ENCODE peak calls at places on chromosomes 5 and 9, in seven cellular contexts. M is right lobe of liver; J is left ventricle myocardium inferior; Q is CD8-positive, alpha-beta T cell; E is transverse colon; V is neural progenitor cell; L is A549. Y is an unnamed sample.
A peak's percentile ranks its signal among the peaks of the same experiment; 100 is the strongest.

GRCh38 chr9:121640486-121641227 is 10.8 kb upstream of the DAB2IP start:
- DNase-seq in M (no peak), J (no peak), Q (no peak), E (no peak), V (no peak), L (no peak), Y (no peak)

GRCh38 chr5:144504929-144505578 is 334.4 kb downstream of the KCTD16 start:
- DNase-seq in M (no peak), J (no peak), Q (no peak), E (no peak), V (peak; percentile 8), L (no peak), Y (no peak)

GRCh38 chr5:140084466-140084865 is 29.4 kb upstream of the PURA start:
- DNase-seq in M (no peak), J (peak; percentile 28), Q (no peak), E (no peak), V (no peak), L (no peak), Y (no peak)

GRCh38 chr9:110408598-110408997 is 70.9 kb upstream of the TXNDC8 start:
- DNase-seq in M (no peak), J (no peak), Q (no peak), E (no peak), V (no peak), L (no peak), Y (no peak)

GRCh38 chr9:100590481-100590880 is 12.6 kb downstream of the CAVIN4 start:
- DNase-seq in M (no peak), J (no peak), Q (no peak), E (no peak), V (no peak), L (no peak), Y (no peak)

GRCh38 chr9:117394655-117395054 is 20.2 kb downstream of the ASTN2 start:
- DNase-seq in M (no peak), J (no peak), Q (no peak), E (no peak), V (peak; percentile 61), L (no peak), Y (no peak)

GRCh38 chr5:172007153-172007794 is 836 bp upstream of the FBXW11 start:
- DNase-seq in M (no peak), J (no peak), Q (no peak), E (no peak), V (peak; percentile 51), L (no peak), Y (no peak)

GRCh38 chr9:29822458-29822857 is 2249.2 kb upstream of the C9orf72 start:
- DNase-seq in M (no peak), J (no peak), Q (no peak), E (no peak), V (no peak), L (no peak), Y (no peak)

GRCh38 chr5:62093981-62094380 is 212.0 kb upstream of the KIF2A start:
- DNase-seq in M (no peak), J (no peak), Q (no peak), E (no peak), V (peak; percentile 15), L (peak; percentile 55), Y (no peak)

GRCh38 chr9:2234371-2234893 is 219.3 kb downstream of the SMARCA2 start:
- DNase-seq in M (no peak), J (no peak), Q (no peak), E (no peak), V (no peak), L (no peak), Y (no peak)

GRCh38 chr5:88676637-88677481 is 206.1 kb downstream of the MEF2C start:
- DNase-seq in M (no peak), J (no peak), Q (no peak), E (no peak), V (no peak), L (no peak), Y (no peak)

GRCh38 chr9:121650220-121651013 is 1.0 kb upstream of the DAB2IP start:
- DNase-seq in M (no peak), J (peak; percentile 56), Q (no peak), E (peak; percentile 84), V (peak; percentile 91), L (no peak), Y (no peak)

GRCh38 chr5:172002310-172002709 is 4.1 kb downstream of the FBXW11 start:
- DNase-seq in M (no peak), J (no peak), Q (no peak), E (no peak), V (peak; percentile 57), L (peak; percentile 36), Y (no peak)

GRCh38 chr5:38468202-38468656 is 88.2 kb downstream of the LIFR start:
- DNase-seq in M (no peak), J (no peak), Q (no peak), E (no peak), V (no peak), L (peak; percentile 81), Y (peak; percentile 90)

GRCh38 chr5:1788200-1788599 is 11.4 kb downstream of the MRPL36 start:
- DNase-seq in M (no peak), J (no peak), Q (no peak), E (no peak), V (no peak), L (no peak), Y (no peak)

GRCh38 chr9:13646500-13646899 is 367.0 kb upstream of the MPDZ start:
- DNase-seq in M (no peak), J (no peak), Q (no peak), E (no peak), V (no peak), L (no peak), Y (no peak)

GRCh38 chr9:24793711-24794110 is 248.0 kb upstream of the IZUMO3 start:
- DNase-seq in M (no peak), J (no peak), Q (no peak), E (no peak), V (no peak), L (no peak), Y (no peak)

GRCh38 chr5:132754947-132755346 is 7.7 kb downstream of the CCNI2 start:
- DNase-seq in M (no peak), J (no peak), Q (no peak), E (peak; percentile 2), V (peak; percentile 45), L (no peak), Y (no peak)

DNA sequence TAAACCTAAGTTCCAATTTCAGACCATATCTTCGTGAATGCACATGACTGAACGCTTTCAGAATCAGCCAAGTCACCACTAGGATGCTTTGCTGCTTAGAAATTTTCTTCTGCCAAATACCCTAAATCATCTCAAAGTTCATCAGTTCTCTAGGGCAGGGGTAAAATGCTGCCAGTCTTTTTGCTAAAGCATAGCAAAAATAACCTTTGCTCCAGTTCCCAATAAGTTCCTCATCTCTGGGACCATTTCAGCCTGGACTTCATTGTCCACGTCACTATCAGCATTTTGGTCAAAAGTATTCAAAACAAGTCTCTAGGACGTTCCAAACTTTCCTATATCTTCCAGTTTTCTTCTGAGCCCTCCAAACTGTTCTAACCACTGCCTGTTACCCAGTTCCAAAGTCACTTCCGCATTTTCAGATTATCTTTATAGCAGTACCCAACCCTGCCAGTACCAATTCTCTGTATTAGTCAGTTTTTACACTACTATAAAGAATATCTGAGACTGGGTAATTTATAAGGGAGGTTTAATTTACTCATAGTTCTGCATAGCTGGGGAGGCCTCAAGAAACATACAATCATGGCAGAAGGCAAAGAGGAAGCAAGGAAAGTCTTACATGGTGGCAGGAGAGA is 74.8 kb downstream of the NR3C1 start:
- DNase-seq in M (no peak), J (no peak), Q (no peak), E (no peak), V (no peak), L (no peak), Y (no peak)
- H3K9me3 ChIP-seq in M (no peaks in the 10 kb centered on the region), J (no peaks in the 10 kb centered on the region), Q (no peaks in the 10 kb centered on the region), E (no peaks in the 10 kb centered on the region), V (no peaks in the 10 kb centered on the region), L (peaks cover 6% of the 10 kb centered on the region), Y (peaks cover 3% of the 10 kb centered on the region)

GRCh38 chr5:147892696-147893296 is 13.5 kb downstream of the C5orf46 start:
- DNase-seq in M (no peak), J (no peak), Q (no peak), E (peak; percentile 55), V (peak; percentile 3), L (no peak), Y (peak; percentile 78)
- H3K27ac ChIP-seq in M (no peak overlapping the region), J (no peak overlapping the region), Q (no peak overlapping the region), E (no peak overlapping the region), V (no peak overlapping the region), L (no peak overlapping the region), Y (peak overlapping the region; percentile 82)

GRCh38 chr9:133830310-133830709 is 92.2 kb upstream of the SARDH start:
- DNase-seq in M (no peak), J (no peak), Q (no peak), E (no peak), V (no peak), L (no peak), Y (no peak)
- H3K4me1 ChIP-seq in M (no peaks in the 10 kb centered on the region), J (peaks cover 21% of the 10 kb centered on the region), Q (no peaks in the 10 kb centered on the region), E (no peaks in the 10 kb centered on the region), V (peaks cover 28% of the 10 kb centered on the region), L (no peaks in the 10 kb centered on the region), Y (no peaks in the 10 kb centered on the region)

GRCh38 chr5:10675177-10675700 is 85.8 kb downstream of the DAP start:
- DNase-seq in M (no peak), J (no peak), Q (no peak), E (no peak), V (no peak), L (no peak), Y (peak; percentile 47)

GRCh38 chr5:10678236-10678635 is 82.8 kb downstream of the DAP start:
- DNase-seq in M (no peak), J (no peak), Q (no peak), E (no peak), V (no peak), L (no peak), Y (no peak)

GRCh38 chr5:10677533-10677932 is 83.5 kb downstream of the DAP start:
- DNase-seq in M (no peak), J (no peak), Q (no peak), E (no peak), V (no peak), L (no peak), Y (peak; percentile 60)

GRCh38 chr5:10676224-10676623 is 84.8 kb downstream of the DAP start:
- DNase-seq in M (no peak), J (no peak), Q (no peak), E (no peak), V (no peak), L (no peak), Y (peak; percentile 72)

GRCh38 chr5:10676946-10677345 is 84.1 kb downstream of the DAP start:
- DNase-seq in M (no peak), J (no peak), Q (no peak), E (no peak), V (no peak), L (no peak), Y (no peak)
- H3K9me3 ChIP-seq in M (no peaks in the 10 kb centered on the region), J (peaks cover 8% of the 10 kb centered on the region), Q (no peaks in the 10 kb centered on the region), E (no peaks in the 10 kb centered on the region), V (no peaks in the 10 kb centered on the region), L (no peaks in the 10 kb centered on the region), Y (no peaks in the 10 kb centered on the region)

GRCh38 chr5:161481922-161482321 is 64.6 kb downstream of the GABRB2 start:
- DNase-seq in M (no peak), J (no peak), Q (no peak), E (no peak), V (no peak), L (no peak), Y (no peak)
- H3K27ac ChIP-seq in M (no peak overlapping the region), J (no peak overlapping the region), Q (no peak overlapping the region), E (no peak overlapping the region), V (no peak overlapping the region), L (no peak overlapping the region), Y (no peak overlapping the region)